ENCODE peak calls at places on chromosome 19, in seven cellular contexts. Q, S, O, C, B, L and Z are unnamed samples.

GRCh38 chr19:57406516-57407123 is 4.3 kb upstream of the ZNF17 start:
- DNase-seq in Q (peak), S (peak), O (peak), C (peak), B (peak), L (peak), Z (peak)

GRCh38 chr19:11479090-11479469 is 1.8 kb downstream of the ELAVL3 start:
- DNase-seq in Q (no peak), S (no peak), O (no peak), C (no peak), B (no peak), L (no peak), Z (no peak)

GRCh38 chr19:29861575-29861974 is 49.8 kb downstream of the CCNE1 start:
- DNase-seq in Q (no peak), S (no peak), O (no peak), C (no peak), B (no peak), L (no peak), Z (no peak)

GRCh38 chr19:48659768-48660167 is 13.0 kb downstream of the NTN5 start:
- DNase-seq in Q (no peak), S (no peak), O (peak), C (no peak), B (no peak), L (peak), Z (no peak)

GRCh38 chr19:6769006-6769637 is 1.9 kb upstream of the SH2D3A start:
- DNase-seq in Q (peak), S (no peak), O (no peak), C (no peak), B (no peak), L (no peak), Z (no peak)

GRCh38 chr19:34881982-34882381 is 44.7 kb upstream of the ZNF30 start:
- DNase-seq in Q (no peak), S (no peak), O (no peak), C (no peak), B (no peak), L (no peak), Z (no peak)

GRCh38 chr19:50312967-50313811 is 16.0 kb downstream of the KCNC3 start:
- DNase-seq in Q (no peak), S (no peak), O (no peak), C (no peak), B (no peak), L (no peak), Z (no peak)

GRCh38 chr19:51607077-51607476 is 23.1 kb downstream of the SIGLEC5 start:
- DNase-seq in Q (no peak), S (no peak), O (peak), C (peak), B (no peak), L (no peak), Z (no peak)

GRCh38 chr19:3125900-3126524 is 9.8 kb upstream of the GNA15 start:
- DNase-seq in Q (peak), S (no peak), O (peak), C (peak), B (peak), L (peak), Z (peak)

GRCh38 chr19:28522545-28522922 is 690.4 kb downstream of the UQCRFS1 start:
- DNase-seq in Q (no peak), S (no peak), O (no peak), C (no peak), B (no peak), L (no peak), Z (no peak)

GRCh38 chr19:54271106-54271505 is 9.8 kb downstream of the LILRB2 start:
- DNase-seq in Q (no peak), S (no peak), O (no peak), C (no peak), B (no peak), L (no peak), Z (no peak)

GRCh38 chr19:41936416-41936850 is 8.2 kb upstream of the ERFL start:
- DNase-seq in Q (no peak), S (no peak), O (no peak), C (peak), B (no peak), L (no peak), Z (no peak)

GRCh38 chr19:3655402-3656072 is 28.9 kb upstream of the CACTIN start:
- DNase-seq in Q (peak), S (peak), O (no peak), C (no peak), B (no peak), L (no peak), Z (no peak)

GRCh38 chr19:40803857-40804782 is 5.1 kb downstream of the EGLN2 start:
- DNase-seq in Q (no peak), S (no peak), O (peak), C (peak), B (peak), L (no peak), Z (peak)

GRCh38 chr19:39814595-39814994 is 19.4 kb downstream of the DYRK1B start:
- DNase-seq in Q (no peak), S (no peak), O (no peak), C (no peak), B (no peak), L (no peak), Z (no peak)

GRCh38 chr19:57887195-57887941 is 1.5 kb downstream of the ZNF814 start:
- DNase-seq in Q (no peak), S (no peak), O (no peak), C (no peak), B (no peak), L (no peak), Z (no peak)

GRCh38 chr19:43957891-43958290 is 6.9 kb downstream of the ZNF221 start:
- DNase-seq in Q (no peak), S (no peak), O (no peak), C (no peak), B (no peak), L (no peak), Z (no peak)

GRCh38 chr19:34676697-34677385 is at the start of gene SCGB2B2:
- DNase-seq in Q (no peak), S (peak), O (peak), C (peak), B (peak), L (no peak), Z (no peak)

GRCh38 chr19:45632468-45633196 is 6.6 kb downstream of the EML2 start:
- DNase-seq in Q (peak), S (peak), O (peak), C (peak), B (peak), L (peak), Z (peak)

GRCh38 chr19:40774916-40775631 is at the start of gene MIA:
- DNase-seq in Q (no peak), S (no peak), O (no peak), C (no peak), B (no peak), L (peak), Z (no peak)

GRCh38 chr19:45499196-45500180 is 1.2 kb downstream of the PPM1N start:
- DNase-seq in Q (no peak), S (no peak), O (peak), C (peak), B (no peak), L (peak), Z (peak)

GRCh38 chr19:48624791-48625723 is 5.8 kb downstream of the SPHK2 start:
- DNase-seq in Q (no peak), S (no peak), O (no peak), C (no peak), B (no peak), L (no peak), Z (no peak)